ENCODE peak calls at places on chromosomes 6 and 20, in four cellular contexts. Z is IMR-90, T is keratinocyte, Y is K562. K is an unnamed sample. For H3K9me1, the result is how much of the 10 kb centered on the place peaks cover.

GRCh38 chr6:39339557-39340555 is 17.4 kb upstream of the KCNK16 start:
- DNase-seq in T (no peak), Z (no peak), Y (no peak), K (no peak)

GRCh38 chr6:130955755-130956154 is 107.3 kb downstream of the EPB41L2 start:
- DNase-seq in T (no peak), Y (no peak), Z (no peak), K (no peak)

GRCh38 chr20:59006864-59007757 is at the start of gene CTSZ:
- DNase-seq in Y (peak), Z (no peak), T (no peak), K (peak)

GRCh38 chr6:157996201-157996712 is 14.6 kb downstream of the SYNJ2 start:
- DNase-seq in Z (no peak), Y (peak), T (no peak), K (no peak)

GRCh38 chr6:159279790-159280277 is 110.6 kb downstream of the FNDC1 start:
- DNase-seq in T (peak), Z (no peak), Y (no peak), K (no peak)

GRCh38 chr20:17864791-17865190 is 103.8 kb downstream of the SNX5 start:
- DNase-seq in Z (no peak), Y (no peak), T (no peak), K (no peak)

GRCh38 chr20:34403063-34403827 is 40.2 kb downstream of the ITCH start:
- DNase-seq in Z (no peak), Y (no peak), T (no peak), K (no peak)

GRCh38 chr20:18750735-18751134 is 62.8 kb upstream of the SCP2D1 start:
- DNase-seq in Y (no peak), Z (no peak), T (no peak), K (no peak)

GRCh38 chr6:149925253-149925973 is 2.5 kb upstream of the RAET1G start:
- DNase-seq in T (no peak), Y (no peak), Z (no peak), K (peak)

DNA sequence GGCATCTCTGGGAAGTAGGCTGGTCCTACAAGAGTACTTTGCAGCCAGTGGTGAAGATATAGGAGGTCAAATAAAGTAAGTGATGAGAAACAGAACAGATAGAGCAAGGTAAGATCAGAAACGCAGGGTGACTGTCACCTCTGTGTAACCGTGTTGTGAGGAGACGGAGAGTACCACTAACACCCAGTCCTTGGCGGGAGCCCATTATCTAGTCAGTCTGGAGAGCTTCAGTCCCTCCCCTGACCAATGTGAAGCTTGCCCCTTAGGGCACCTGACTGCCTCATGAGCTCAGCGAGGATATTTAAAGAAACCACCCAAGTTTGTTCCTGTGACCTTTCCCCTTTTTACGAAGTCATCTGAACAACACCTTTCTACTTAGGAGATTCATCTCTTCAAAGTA is 110.0 kb downstream of the SAMD5 start:
- DNase-seq in T (no peak), Y (no peak), Z (no peak), K (no peak)
- H3K9me1 ChIP-seq in T (under half), Y (under half), Z (under half), K (under half)

DNA sequence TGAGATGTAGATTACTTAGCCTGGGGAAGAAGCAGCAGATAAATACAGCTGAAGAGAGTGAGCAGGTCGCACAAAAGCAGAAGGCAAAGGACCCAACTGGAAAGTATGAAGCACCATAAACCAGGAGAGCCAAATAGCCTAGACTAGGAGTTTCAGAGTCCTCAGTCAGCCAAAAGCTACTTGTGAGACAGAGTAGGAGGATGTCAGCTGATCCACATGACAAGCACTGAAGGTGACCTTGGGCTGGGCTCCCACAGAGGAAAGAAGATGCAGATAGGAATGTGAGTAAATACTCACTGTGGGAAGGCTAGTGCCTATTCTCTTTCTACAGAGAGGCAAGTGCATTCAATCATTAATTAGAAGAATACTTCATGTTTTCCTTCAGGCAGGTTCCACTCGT is 274.0 kb upstream of the POU3F2 start:
- DNase-seq in Z (no peak), Y (no peak), T (no peak), K (no peak)
- H3K9me1 ChIP-seq in Z (under half), Y (under half), T (under half), K (under half)

DNA sequence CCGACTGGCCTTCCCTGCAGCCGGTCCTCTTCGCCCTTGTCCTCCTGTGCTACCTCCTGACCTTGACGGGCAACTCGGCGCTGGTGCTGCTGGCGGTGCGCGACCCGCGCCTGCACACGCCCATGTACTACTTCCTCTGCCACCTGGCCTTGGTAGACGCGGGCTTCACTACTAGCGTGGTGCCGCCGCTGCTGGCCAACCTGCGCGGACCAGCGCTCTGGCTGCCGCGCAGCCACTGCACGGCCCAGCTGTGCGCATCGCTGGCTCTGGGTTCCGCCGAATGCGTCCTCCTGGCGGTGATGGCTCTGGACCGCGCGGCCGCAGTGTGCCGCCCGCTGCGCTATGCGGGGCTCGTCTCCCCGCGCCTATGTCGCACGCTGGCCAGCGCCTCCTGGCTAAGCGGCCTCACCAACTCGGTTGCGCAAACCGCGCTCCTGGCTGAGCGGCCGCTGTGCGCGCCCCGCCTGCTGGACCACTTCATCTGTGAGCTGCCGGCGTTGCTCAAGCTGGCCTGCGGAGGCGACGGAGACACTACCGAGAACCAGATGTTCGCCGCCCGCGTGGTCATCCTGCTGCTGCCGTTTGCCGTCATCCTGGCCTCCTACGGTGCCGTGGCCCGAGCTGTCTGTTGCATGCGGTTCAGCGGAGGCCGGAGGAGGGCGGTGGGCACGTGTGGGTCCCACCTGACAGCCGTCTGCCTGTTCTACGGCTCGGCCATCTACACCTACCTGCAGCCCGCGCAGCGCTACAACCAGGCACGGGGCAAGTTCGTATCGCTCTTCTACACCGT is 6.1 kb downstream of the UBD start:
- DNase-seq in T (no peak), Y (no peak), Z (peak), K (peak)
- H3K9me1 ChIP-seq in T (under half), Y (under half), Z (under half), K (under half)

DNA sequence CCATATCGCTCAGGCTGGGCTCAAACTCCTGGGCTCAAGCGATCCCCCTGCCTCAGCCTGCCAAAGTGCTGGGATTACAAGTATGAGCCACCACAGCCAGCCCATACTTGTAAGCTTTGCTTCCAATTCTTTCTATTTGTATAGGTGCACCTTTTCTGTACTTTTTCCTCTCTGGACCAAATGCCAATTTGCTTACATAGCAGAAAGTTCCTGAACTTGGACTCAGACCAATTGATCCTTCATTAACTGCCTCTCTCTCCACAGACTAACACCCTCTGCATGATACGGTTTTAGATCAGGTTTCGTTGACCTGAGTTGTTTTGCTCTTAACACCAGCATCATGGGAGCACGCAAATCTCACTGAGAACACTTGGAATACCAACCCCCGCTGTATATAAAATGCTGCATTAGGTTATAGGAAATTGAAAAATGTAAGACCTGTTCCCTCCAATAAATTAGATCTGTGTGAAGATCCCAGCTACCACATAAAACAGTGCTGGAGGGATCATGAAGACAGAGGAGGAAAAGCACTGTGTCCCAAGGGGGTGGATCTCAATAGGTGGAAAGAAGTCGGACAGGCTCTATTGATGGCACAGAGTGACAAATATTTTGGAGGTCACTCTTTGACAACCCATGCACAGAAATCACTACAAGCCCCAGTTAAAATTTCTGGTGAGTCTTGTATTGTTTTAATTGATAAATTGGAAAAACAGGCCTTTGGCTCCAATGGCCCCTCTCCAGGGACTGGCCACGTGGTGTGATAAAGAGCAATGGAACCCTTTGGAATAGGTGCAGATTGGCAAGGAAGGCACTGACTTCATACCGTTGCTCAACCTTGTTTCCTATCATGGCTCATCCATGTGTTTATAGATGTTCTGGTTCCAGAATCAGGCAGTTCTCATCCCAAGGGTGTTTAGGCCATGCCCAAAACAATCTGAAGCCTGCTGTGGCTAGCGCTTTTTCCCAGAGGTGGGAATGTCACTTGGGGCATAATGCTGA is 51.2 kb downstream of the ISM1 start:
- DNase-seq in Z (no peak), Y (no peak), T (no peak), K (no peak)
- H3K9me1 ChIP-seq in Z (under half), Y (under half), T (under half), K (under half)

DNA sequence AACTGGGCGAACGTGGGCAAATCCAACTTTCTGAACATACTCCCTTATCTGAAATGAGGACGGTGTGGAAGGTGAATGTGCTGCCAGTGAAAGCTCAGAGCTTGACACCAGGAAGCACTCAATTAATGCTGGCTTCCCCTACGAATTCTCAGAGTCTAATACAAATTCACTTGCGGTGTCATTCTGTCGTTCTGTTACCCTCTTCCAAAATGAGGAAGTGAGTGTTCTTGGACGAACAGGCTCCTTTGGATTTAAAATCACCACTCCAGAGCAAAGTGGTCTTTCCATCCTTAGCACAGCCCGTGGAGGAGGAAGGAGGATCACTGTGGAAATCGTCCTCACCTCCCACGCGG is 41.6 kb downstream of the RIOK1 start:
- DNase-seq in T (no peak), Z (no peak), Y (no peak), K (no peak)
- H3K9me1 ChIP-seq in T (under half), Z (under half), Y (under half), K (under half)

K was measured in endothelial cell of umbilical vein.